ENCODE peak calls at places on chromosomes 6 and 20, in eight cellular contexts. U, I, O, Z, M, K, F and A are unnamed samples.

GRCh38 chr20:42530855-42531674 is 658.6 kb downstream of the PTPRT start:
- DNase-seq in M (no peak), I (no peak), F (peak), Z (peak), U (no peak), O (no peak), K (no peak), A (no peak)

GRCh38 chr6:96624957-96625356 is 62.0 kb downstream of the FHL5 start:
- DNase-seq in F (no peak), Z (no peak), I (no peak), M (no peak), U (no peak), O (no peak), K (no peak), A (no peak)

GRCh38 chr20:15763344-15763743 is 809.9 kb downstream of the KIF16B start:
- DNase-seq in I (no peak), K (no peak), Z (no peak), O (no peak), M (peak), F (no peak), U (no peak), A (no peak)

GRCh38 chr20:1029980-1030379 is 27.9 kb upstream of the RSPO4 start:
- DNase-seq in Z (no peak), M (no peak), K (no peak), U (no peak), O (no peak), F (no peak), I (no peak), A (no peak)

GRCh38 chr6:50128420-50129005 is 78.8 kb upstream of the DEFB112 start:
- DNase-seq in F (peak), M (peak), O (no peak), K (no peak), U (no peak), Z (no peak), I (no peak), A (peak)

GRCh38 chr6:41512146-41512701 is 34.0 kb upstream of the FOXP4 start:
- DNase-seq in Z (no peak), M (no peak), F (no peak), I (no peak), K (no peak), U (no peak), O (no peak), A (no peak)

GRCh38 chr6:1286972-1287600 is 24.8 kb upstream of the FOXQ1 start:
- DNase-seq in F (no peak), O (peak), I (no peak), K (no peak), U (no peak), M (peak), Z (no peak), A (peak)

GRCh38 chr6:41931792-41932191 is 9.8 kb downstream of the CCND3 start:
- DNase-seq in U (no peak), Z (no peak), M (no peak), I (no peak), K (no peak), O (no peak), F (no peak), A (peak)

GRCh38 chr6:50849781-50850180 is 31.1 kb downstream of the TFAP2B start:
- DNase-seq in F (no peak), O (no peak), M (no peak), U (no peak), K (no peak), Z (no peak), I (peak), A (no peak)

GRCh38 chr6:97901531-97901930 is 618.5 kb upstream of the MMS22L start:
- DNase-seq in F (no peak), U (no peak), Z (no peak), K (no peak), M (no peak), I (no peak), O (no peak), A (no peak)

GRCh38 chr6:144285798-144286502 is 815 bp downstream of the UTRN start:
- DNase-seq in Z (peak), M (peak), O (peak), I (peak), K (no peak), F (peak), U (peak), A (peak)